ENCODE peak calls at places on chromosome 9, in eight cellular contexts. M, N, B, L, F, X, E and P are unnamed samples.

GRCh38 chr9:76200730-76201129 is 193.5 kb downstream of the RFK start:
- DNase-seq in M (no peak), N (no peak), B (no peak), L (no peak), F (no peak), X (no peak), E (no peak), P (no peak)

GRCh38 chr9:81538929-81539716 is 150.2 kb downstream of the TLE1 start:
- DNase-seq in M (no peak), N (no peak), B (no peak), L (no peak), F (no peak), X (no peak), E (no peak), P (no peak)

GRCh38 chr9:120500733-120501132 is 79.2 kb downstream of the CDK5RAP2 start:
- DNase-seq in M (no peak), N (no peak), B (no peak), L (no peak), F (no peak), X (no peak), E (no peak), P (no peak)

GRCh38 chr9:114050646-114051045 is 27.5 kb downstream of the AMBP start:
- DNase-seq in M (no peak), N (no peak), B (no peak), L (no peak), F (no peak), X (no peak), E (no peak), P (no peak)

GRCh38 chr9:87781331-87781730 is 55.4 kb downstream of the CTSL start:
- DNase-seq in M (no peak), N (no peak), B (no peak), L (no peak), F (no peak), X (no peak), E (no peak), P (no peak)

GRCh38 chr9:18810581-18810980 is 222.4 kb downstream of the SAXO1 start:
- DNase-seq in M (no peak), N (no peak), B (no peak), L (no peak), F (no peak), X (no peak), E (no peak), P (no peak)

GRCh38 chr9:254516-254915 is 39.9 kb downstream of the DOCK8 start:
- DNase-seq in M (no peak), N (no peak), B (no peak), L (no peak), F (no peak), X (no peak), E (no peak), P (no peak)

GRCh38 chr9:93302586-93303257 is 118.8 kb downstream of the WNK2 start:
- DNase-seq in M (peak; percentile 35), N (peak; percentile 63), B (no peak), L (peak; percentile 48), F (peak; percentile 75), X (peak; percentile 15), E (peak; percentile 83), P (peak; percentile 70)

GRCh38 chr9:123424552-123425225 is 68.7 kb downstream of the CRB2 start:
- DNase-seq in M (no peak), N (no peak), B (no peak), L (peak; percentile 11), F (no peak), X (no peak), E (peak; percentile 35), P (no peak)

GRCh38 chr9:134707031-134707680 is 65.6 kb downstream of the COL5A1 start:
- DNase-seq in M (peak; percentile 7), N (no peak), B (no peak), L (no peak), F (peak; percentile 95), X (peak; percentile 60), E (no peak), P (peak; percentile 95)

GRCh38 chr9:135865531-135865930 is 41.8 kb downstream of the CAMSAP1 start:
- DNase-seq in M (no peak), N (no peak), B (no peak), L (no peak), F (no peak), X (no peak), E (peak; percentile 74), P (no peak)

GRCh38 chr9:13388157-13388556 is 108.7 kb upstream of the MPDZ start:
- DNase-seq in M (no peak), N (no peak), B (no peak), L (no peak), F (peak; percentile 81), X (no peak), E (no peak), P (peak; percentile 22)

GRCh38 chr9:23321049-23321448 is 505.0 kb downstream of the ELAVL2 start:
- DNase-seq in M (no peak), N (no peak), B (no peak), L (no peak), F (no peak), X (no peak), E (no peak), P (no peak)

GRCh38 chr9:109733690-109734089 is 46.3 kb upstream of the PALM2AKAP2 start:
- DNase-seq in M (no peak), N (no peak), B (no peak), L (no peak), F (peak; percentile 67), X (peak; percentile 45), E (no peak), P (peak; percentile 27)

GRCh38 chr9:108150736-108151135 is 661.2 kb upstream of the KLF4 start:
- DNase-seq in M (no peak), N (no peak), B (no peak), L (no peak), F (peak; percentile 82), X (no peak), E (no peak), P (no peak)

GRCh38 chr9:16293610-16294009 is 576.9 kb downstream of the BNC2 start:
- DNase-seq in M (no peak), N (no peak), B (no peak), L (no peak), F (no peak), X (no peak), E (no peak), P (no peak)

GRCh38 chr9:112552229-112553050 is 65.8 kb downstream of the KIAA1958 start:
- DNase-seq in M (no peak), N (no peak), B (no peak), L (no peak), F (no peak), X (no peak), E (no peak), P (no peak)

GRCh38 chr9:132878695-132879064 is at the start of gene SPACA9:
- DNase-seq in M (peak; percentile 41), N (no peak), B (peak; percentile 62), L (peak; percentile 70), F (peak; percentile 73), X (peak; percentile 10), E (peak; percentile 79), P (peak; percentile 85)

GRCh38 chr9:12680341-12680740 is 12.8 kb upstream of the TYRP1 start:
- DNase-seq in M (no peak), N (no peak), B (no peak), L (no peak), F (peak; percentile 68), X (peak; percentile 19), E (no peak), P (no peak)